ENCODE peak calls at places on chromosomes 16 and 17, in eight cellular contexts. J is EL; N is activated CD4-positive, alpha-beta T cell treated with anti-CD3 and anti-CD28 coated beads, Interleukin-2, amount 50 U/mL, for 48 hours; K is stimulated activated CD4-positive, alpha-beta T cell treated with anti-CD3 and anti-CD28 coated beads, Interleukin-4, amount 100 ng/mL, for 1 hour; O is frontal cortex; Z is right cardiac atrium; S is cardiac fibroblast; Q is psoas muscle. X is an unnamed sample.

GRCh38 chr16:66287916-66288315 is 78.6 kb upstream of the CDH5 start:
- DNase-seq in O (no peak), K (no peak), J (no peak), Z (no peak), N (no peak), S (no peak), Q (no peak), X (no peak)

GRCh38 chr17:27407916-27408846 is 48.1 kb upstream of the KSR1 start:
- DNase-seq in O (no peak), S (peak), K (no peak), Q (no peak), Z (no peak), N (no peak), J (peak), X (no peak)

GRCh38 chr16:67055712-67056487 is 27.0 kb downstream of the CBFB start:
- DNase-seq in O (peak), K (no peak), Q (no peak), J (peak), N (no peak), S (peak), Z (no peak), X (no peak)

GRCh38 chr16:67207857-67208524 is 9.1 kb downstream of the ELMO3 start:
- DNase-seq in J (peak), K (no peak), Z (peak), N (no peak), S (no peak), O (no peak), Q (peak), X (no peak)

GRCh38 chr17:75738218-75738802 is 17.1 kb downstream of the ITGB4 start:
- DNase-seq in Z (no peak), K (no peak), J (peak), Q (no peak), O (peak), S (peak), N (no peak), X (no peak)

GRCh38 chr17:49670002-49670401 is 7.9 kb downstream of the SPOP start:
- DNase-seq in O (no peak), N (no peak), Q (no peak), S (no peak), J (no peak), Z (no peak), K (no peak), X (no peak)

GRCh38 chr16:22813946-22814325 is at the start of gene HS3ST2:
- DNase-seq in S (peak), J (no peak), O (peak), K (no peak), N (no peak), Z (peak), Q (peak), X (peak)

GRCh38 chr17:788551-788950 is 6.4 kb downstream of the MRM3 start:
- DNase-seq in Z (no peak), S (no peak), N (no peak), O (no peak), Q (no peak), K (no peak), J (no peak), X (no peak)

GRCh38 chr17:69300222-69300621 is 26.7 kb downstream of the ABCA5 start:
- DNase-seq in S (peak), O (no peak), Z (no peak), K (no peak), J (no peak), N (no peak), Q (no peak), X (no peak)

GRCh38 chr17:17781591-17782424 is 55.0 kb downstream of the SREBF1 start:
- DNase-seq in S (peak), K (peak), Q (peak), J (peak), N (peak), Z (peak), O (peak), X (peak)

GRCh38 chr16:31451681-31452351 is 7.5 kb upstream of the ARMC5 start:
- DNase-seq in Z (peak), K (no peak), N (no peak), J (peak), O (no peak), S (peak), Q (peak), X (peak)

GRCh38 chr17:13671341-13671740 is 69.6 kb upstream of the HS3ST3A1 start:
- DNase-seq in N (no peak), S (no peak), Z (no peak), O (no peak), J (no peak), K (no peak), Q (no peak), X (no peak)

GRCh38 chr17:8123695-8124349 is at the start of gene HES7:
- DNase-seq in S (peak), N (peak), Z (no peak), K (peak), J (peak), Q (peak), O (no peak), X (no peak)

X was measured in heart left ventricle.